ENCODE peak calls at places on chromosomes 13 and 19, in seven cellular contexts. H is renal cortical epithelial cell; T is GM04504; P is AG08395; K is activated naive CD8-positive, alpha-beta T cell treated with anti-CD3 and anti-CD28 coated beads for 36 hours; V is memory B cell; Y is A673. C is an unnamed sample.

GRCh38 chr19:54178581-54179261 is 5.8 kb upstream of the TMC4 start:
- DNase-seq in H (no peak), P (no peak), V (no peak), K (peak; percentile 38), T (no peak), Y (no peak), C (no peak)

GRCh38 chr13:20128459-20128927 is 32.4 kb downstream of the GJA3 start:
- DNase-seq in H (no peak), T (no peak), V (no peak), K (no peak), Y (no peak), P (no peak), C (no peak)

GRCh38 chr13:106468207-106468606 is 67.3 kb downstream of the EFNB2 start:
- DNase-seq in Y (no peak), H (no peak), K (no peak), V (no peak), P (no peak), T (no peak), C (no peak)

GRCh38 chr13:43657485-43657884 is 129.3 kb downstream of the ENOX1 start:
- DNase-seq in Y (no peak), K (no peak), T (no peak), V (no peak), H (no peak), P (no peak), C (no peak)

GRCh38 chr19:45156231-45156630 is 4.6 kb downstream of the NKPD1 start:
- DNase-seq in H (no peak), K (no peak), Y (no peak), P (no peak), T (no peak), V (no peak), C (no peak)

GRCh38 chr19:47644743-47645499 is 36.0 kb downstream of the BICRA start:
- DNase-seq in Y (peak; percentile 17), P (no peak), V (no peak), H (peak; percentile 84), K (no peak), T (no peak), C (no peak)

GRCh38 chr19:12868540-12869112 is 12.6 kb downstream of the DNASE2 start:
- DNase-seq in V (no peak), T (no peak), Y (no peak), K (peak; percentile 31), P (peak; percentile 32), H (no peak), C (peak; percentile 25)

GRCh38 chr19:29098863-29099481 is 114.0 kb downstream of the UQCRFS1 start:
- DNase-seq in V (no peak), K (no peak), P (peak; percentile 94), H (peak; percentile 98), T (peak; percentile 82), Y (no peak), C (peak; percentile 84)

GRCh38 chr19:47381653-47382279 is 32.7 kb downstream of the DHX34 start:
- DNase-seq in H (no peak), T (no peak), K (no peak), V (no peak), P (no peak), Y (no peak), C (no peak)

GRCh38 chr19:39617745-39618144 is 15.4 kb downstream of the LGALS13 start:
- DNase-seq in T (no peak), K (no peak), V (no peak), H (no peak), Y (no peak), P (no peak), C (no peak)

GRCh38 chr19:13087795-13088537 is 14.7 kb downstream of the LYL1 start:
- DNase-seq in H (no peak), T (no peak), K (no peak), Y (no peak), V (no peak), P (no peak), C (no peak)

GRCh38 chr13:59746291-59746962 is 417.3 kb downstream of the DIAPH3 start:
- DNase-seq in V (no peak), P (peak; percentile 48), Y (no peak), K (no peak), H (peak; percentile 17), T (peak; percentile 42), C (peak; percentile 66)